ENCODE peak calls at places on chromosomes 11 and 22, in ten cellular contexts. One of them, this sample, is unnamed.
A peak's percentile ranks its signal among the peaks of the same experiment; 100 is the strongest.

GRCh38 chr11:128492461-128492860 is 94.9 kb downstream of the ETS1 start:
- DNase-seq in GM23338: no peak
- DNase-seq in astrocyte of the spinal cord: no peak
- DNase-seq in Calu3: no peak
- DNase-seq in nephron progenitor cell: no peak
- DNase-seq in GM06990: no peak
- DNase-seq in A549: no peak
- DNase-seq in left ventricle myocardium inferior: no peak
- DNase-seq in neural crest cell: no peak
- DNase-seq in RWPE1: peak; percentile 39
- DNase-seq in this sample: peak; percentile 80

GRCh38 chr22:32868928-32869327 is 67.4 kb downstream of the TIMP3 start:
- DNase-seq in GM23338: no peak
- DNase-seq in astrocyte of the spinal cord: no peak
- DNase-seq in Calu3: no peak
- DNase-seq in nephron progenitor cell: no peak
- DNase-seq in GM06990: no peak
- DNase-seq in A549: no peak
- DNase-seq in left ventricle myocardium inferior: no peak
- DNase-seq in neural crest cell: no peak
- DNase-seq in RWPE1: no peak
- DNase-seq in this sample: no peak

GRCh38 chr11:118911880-118912741 is 13.6 kb downstream of the BCL9L start:
- DNase-seq in GM23338: peak; percentile 99
- DNase-seq in astrocyte of the spinal cord: peak; percentile 93
- DNase-seq in Calu3: peak; percentile 86
- DNase-seq in nephron progenitor cell: peak; percentile 69
- DNase-seq in GM06990: peak; percentile 46
- DNase-seq in A549: peak; percentile 94
- DNase-seq in left ventricle myocardium inferior: peak; percentile 77
- DNase-seq in neural crest cell: no peak
- DNase-seq in RWPE1: peak; percentile 87
- DNase-seq in this sample: peak; percentile 88

GRCh38 chr11:16778286-16778685 is 39.8 kb downstream of the C11orf58 start:
- DNase-seq in GM23338: no peak
- DNase-seq in astrocyte of the spinal cord: no peak
- DNase-seq in Calu3: no peak
- DNase-seq in nephron progenitor cell: no peak
- DNase-seq in GM06990: no peak
- DNase-seq in A549: no peak
- DNase-seq in left ventricle myocardium inferior: no peak
- DNase-seq in neural crest cell: no peak
- DNase-seq in RWPE1: no peak
- DNase-seq in this sample: no peak

GRCh38 chr11:106770489-106771100 is 247.7 kb downstream of the GUCY1A2 start:
- DNase-seq in GM23338: no peak
- DNase-seq in astrocyte of the spinal cord: no peak
- DNase-seq in Calu3: no peak
- DNase-seq in nephron progenitor cell: no peak
- DNase-seq in GM06990: no peak
- DNase-seq in A549: no peak
- DNase-seq in left ventricle myocardium inferior: no peak
- DNase-seq in neural crest cell: no peak
- DNase-seq in RWPE1: no peak
- DNase-seq in this sample: peak; percentile 52

GRCh38 chr22:35172452-35172851 is 84.8 kb upstream of the HMGXB4 start:
- DNase-seq in GM23338: no peak
- DNase-seq in astrocyte of the spinal cord: no peak
- DNase-seq in Calu3: no peak
- DNase-seq in nephron progenitor cell: no peak
- DNase-seq in GM06990: no peak
- DNase-seq in A549: no peak
- DNase-seq in left ventricle myocardium inferior: no peak
- DNase-seq in neural crest cell: no peak
- DNase-seq in RWPE1: no peak
- DNase-seq in this sample: no peak

GRCh38 chr11:28911829-28912228 is 803.6 kb downstream of the METTL15 start:
- DNase-seq in GM23338: no peak
- DNase-seq in astrocyte of the spinal cord: no peak
- DNase-seq in Calu3: no peak
- DNase-seq in nephron progenitor cell: no peak
- DNase-seq in GM06990: no peak
- DNase-seq in A549: no peak
- DNase-seq in left ventricle myocardium inferior: no peak
- DNase-seq in neural crest cell: no peak
- DNase-seq in RWPE1: no peak
- DNase-seq in this sample: no peak

GRCh38 chr22:36532466-36532865 is 3.5 kb upstream of the EIF3D start:
- DNase-seq in GM23338: no peak
- DNase-seq in astrocyte of the spinal cord: no peak
- DNase-seq in Calu3: no peak
- DNase-seq in nephron progenitor cell: no peak
- DNase-seq in GM06990: no peak
- DNase-seq in A549: no peak
- DNase-seq in left ventricle myocardium inferior: no peak
- DNase-seq in neural crest cell: no peak
- DNase-seq in RWPE1: no peak
- DNase-seq in this sample: no peak

GRCh38 chr11:75576017-75576416 is 14.0 kb downstream of the SERPINH1 start:
- DNase-seq in GM23338: no peak
- DNase-seq in astrocyte of the spinal cord: no peak
- DNase-seq in Calu3: no peak
- DNase-seq in nephron progenitor cell: no peak
- DNase-seq in GM06990: no peak
- DNase-seq in A549: no peak
- DNase-seq in left ventricle myocardium inferior: no peak
- DNase-seq in neural crest cell: no peak
- DNase-seq in RWPE1: no peak
- DNase-seq in this sample: no peak

GRCh38 chr11:121645596-121645995 is 192.8 kb upstream of the SORL1-AS1 start:
- DNase-seq in GM23338: no peak
- DNase-seq in astrocyte of the spinal cord: no peak
- DNase-seq in Calu3: no peak
- DNase-seq in nephron progenitor cell: no peak
- DNase-seq in GM06990: no peak
- DNase-seq in A549: no peak
- DNase-seq in left ventricle myocardium inferior: no peak
- DNase-seq in neural crest cell: no peak
- DNase-seq in RWPE1: no peak
- DNase-seq in this sample: no peak

GRCh38 chr11:107882095-107882820 is 23.7 kb upstream of the SLC35F2 start:
- DNase-seq in GM23338: no peak
- DNase-seq in astrocyte of the spinal cord: no peak
- DNase-seq in Calu3: no peak
- DNase-seq in nephron progenitor cell: no peak
- DNase-seq in GM06990: no peak
- DNase-seq in A549: no peak
- DNase-seq in left ventricle myocardium inferior: no peak
- DNase-seq in neural crest cell: no peak
- DNase-seq in RWPE1: no peak
- DNase-seq in this sample: no peak

GRCh38 chr22:35154937-35155387 is 89.0 kb downstream of the ISX start:
- DNase-seq in GM23338: peak; percentile 96
- DNase-seq in astrocyte of the spinal cord: peak; percentile 38
- DNase-seq in Calu3: peak; percentile 82
- DNase-seq in nephron progenitor cell: peak; percentile 72
- DNase-seq in GM06990: no peak
- DNase-seq in A549: peak; percentile 64
- DNase-seq in left ventricle myocardium inferior: peak; percentile 26
- DNase-seq in neural crest cell: peak; percentile 60
- DNase-seq in RWPE1: peak; percentile 39
- DNase-seq in this sample: peak; percentile 44

GRCh38 chr11:19800162-19800561 is 87.5 kb downstream of the NAV2 start:
- DNase-seq in GM23338: peak; percentile 60
- DNase-seq in astrocyte of the spinal cord: no peak
- DNase-seq in Calu3: no peak
- DNase-seq in nephron progenitor cell: no peak
- DNase-seq in GM06990: no peak
- DNase-seq in A549: no peak
- DNase-seq in left ventricle myocardium inferior: no peak
- DNase-seq in neural crest cell: no peak
- DNase-seq in RWPE1: no peak
- DNase-seq in this sample: no peak

GRCh38 chr11:40722179-40722795 is 737.2 kb downstream of the LRRC4C start:
- DNase-seq in GM23338: peak; percentile 78
- DNase-seq in astrocyte of the spinal cord: peak; percentile 12
- DNase-seq in Calu3: no peak
- DNase-seq in nephron progenitor cell: peak; percentile 38
- DNase-seq in GM06990: no peak
- DNase-seq in A549: peak; percentile 51
- DNase-seq in left ventricle myocardium inferior: no peak
- DNase-seq in neural crest cell: peak; percentile 49
- DNase-seq in RWPE1: peak; percentile 26
- DNase-seq in this sample: peak; percentile 2

GRCh38 chr22:34814260-34814659 is 251.7 kb upstream of the ISX start:
- DNase-seq in GM23338: no peak
- DNase-seq in astrocyte of the spinal cord: peak; percentile 10
- DNase-seq in Calu3: no peak
- DNase-seq in nephron progenitor cell: no peak
- DNase-seq in GM06990: no peak
- DNase-seq in A549: no peak
- DNase-seq in left ventricle myocardium inferior: no peak
- DNase-seq in neural crest cell: no peak
- DNase-seq in RWPE1: no peak
- DNase-seq in this sample: no peak

GRCh38 chr11:15525582-15525981 is 410.9 kb downstream of the INSC start:
- DNase-seq in GM23338: no peak
- DNase-seq in astrocyte of the spinal cord: no peak
- DNase-seq in Calu3: no peak
- DNase-seq in nephron progenitor cell: no peak
- DNase-seq in GM06990: no peak
- DNase-seq in A549: no peak
- DNase-seq in left ventricle myocardium inferior: no peak
- DNase-seq in neural crest cell: no peak
- DNase-seq in RWPE1: no peak
- DNase-seq in this sample: no peak

GRCh38 chr11:76835928-76836612 is 24.6 kb upstream of the ACER3 start:
- DNase-seq in GM23338: no peak
- DNase-seq in astrocyte of the spinal cord: peak; percentile 58
- DNase-seq in Calu3: peak; percentile 17
- DNase-seq in nephron progenitor cell: no peak
- DNase-seq in GM06990: no peak
- DNase-seq in A549: peak; percentile 64
- DNase-seq in left ventricle myocardium inferior: peak; percentile 33
- DNase-seq in neural crest cell: no peak
- DNase-seq in RWPE1: peak; percentile 30
- DNase-seq in this sample: peak; percentile 86

GRCh38 chr22:39068033-39068785 is 8.9 kb upstream of the APOBEC3G start:
- DNase-seq in GM23338: no peak
- DNase-seq in astrocyte of the spinal cord: no peak
- DNase-seq in Calu3: no peak
- DNase-seq in nephron progenitor cell: no peak
- DNase-seq in GM06990: no peak
- DNase-seq in A549: no peak
- DNase-seq in left ventricle myocardium inferior: no peak
- DNase-seq in neural crest cell: no peak
- DNase-seq in RWPE1: no peak
- DNase-seq in this sample: no peak
- TF ChIP-seq CTCF in GM23338: peak; percentile 43
- TF ChIP-seq CTCF in astrocyte of the spinal cord: no peak
- TF ChIP-seq CTCF in Calu3: no peak
- TF ChIP-seq CTCF in nephron progenitor cell: peak; percentile 6
- TF ChIP-seq CTCF in GM06990: peak; percentile 51
- TF ChIP-seq CTCF in A549: no peak
- TF ChIP-seq CTCF in left ventricle myocardium inferior: no peak
- TF ChIP-seq CTCF in neural crest cell: peak; percentile 39
- TF ChIP-seq CTCF in RWPE1: no peak
- TF ChIP-seq CTCF in this sample: no peak

GRCh38 chr11:1310772-1311468 is 1.5 kb upstream of the TOLLIP start:
- DNase-seq in GM23338: no peak
- DNase-seq in astrocyte of the spinal cord: no peak
- DNase-seq in Calu3: peak; percentile 62
- DNase-seq in nephron progenitor cell: no peak
- DNase-seq in GM06990: peak; percentile 66
- DNase-seq in A549: no peak
- DNase-seq in left ventricle myocardium inferior: no peak
- DNase-seq in neural crest cell: no peak
- DNase-seq in RWPE1: no peak
- DNase-seq in this sample: no peak
- TF ChIP-seq CTCF in GM23338: no peak
- TF ChIP-seq CTCF in astrocyte of the spinal cord: no peak
- TF ChIP-seq CTCF in Calu3: peak; percentile 24
- TF ChIP-seq CTCF in nephron progenitor cell: no peak
- TF ChIP-seq CTCF in GM06990: no peak
- TF ChIP-seq CTCF in A549: no peak
- TF ChIP-seq CTCF in left ventricle myocardium inferior: no peak
- TF ChIP-seq CTCF in neural crest cell: no peak
- TF ChIP-seq CTCF in RWPE1: no peak
- TF ChIP-seq CTCF in this sample: no peak

GRCh38 chr11:98056945-98057344 is 963.8 kb upstream of the CNTN5 start:
- DNase-seq in GM23338: no peak
- DNase-seq in astrocyte of the spinal cord: no peak
- DNase-seq in Calu3: no peak
- DNase-seq in nephron progenitor cell: no peak
- DNase-seq in GM06990: no peak
- DNase-seq in A549: no peak
- DNase-seq in left ventricle myocardium inferior: no peak
- DNase-seq in neural crest cell: no peak
- DNase-seq in RWPE1: no peak
- DNase-seq in this sample: no peak
- TF ChIP-seq CTCF in GM23338: no peak
- TF ChIP-seq CTCF in astrocyte of the spinal cord: no peak
- TF ChIP-seq CTCF in Calu3: no peak
- TF ChIP-seq CTCF in nephron progenitor cell: no peak
- TF ChIP-seq CTCF in GM06990: no peak
- TF ChIP-seq CTCF in A549: no peak
- TF ChIP-seq CTCF in left ventricle myocardium inferior: no peak
- TF ChIP-seq CTCF in neural crest cell: no peak
- TF ChIP-seq CTCF in RWPE1: no peak
- TF ChIP-seq CTCF in this sample: no peak

DNA sequence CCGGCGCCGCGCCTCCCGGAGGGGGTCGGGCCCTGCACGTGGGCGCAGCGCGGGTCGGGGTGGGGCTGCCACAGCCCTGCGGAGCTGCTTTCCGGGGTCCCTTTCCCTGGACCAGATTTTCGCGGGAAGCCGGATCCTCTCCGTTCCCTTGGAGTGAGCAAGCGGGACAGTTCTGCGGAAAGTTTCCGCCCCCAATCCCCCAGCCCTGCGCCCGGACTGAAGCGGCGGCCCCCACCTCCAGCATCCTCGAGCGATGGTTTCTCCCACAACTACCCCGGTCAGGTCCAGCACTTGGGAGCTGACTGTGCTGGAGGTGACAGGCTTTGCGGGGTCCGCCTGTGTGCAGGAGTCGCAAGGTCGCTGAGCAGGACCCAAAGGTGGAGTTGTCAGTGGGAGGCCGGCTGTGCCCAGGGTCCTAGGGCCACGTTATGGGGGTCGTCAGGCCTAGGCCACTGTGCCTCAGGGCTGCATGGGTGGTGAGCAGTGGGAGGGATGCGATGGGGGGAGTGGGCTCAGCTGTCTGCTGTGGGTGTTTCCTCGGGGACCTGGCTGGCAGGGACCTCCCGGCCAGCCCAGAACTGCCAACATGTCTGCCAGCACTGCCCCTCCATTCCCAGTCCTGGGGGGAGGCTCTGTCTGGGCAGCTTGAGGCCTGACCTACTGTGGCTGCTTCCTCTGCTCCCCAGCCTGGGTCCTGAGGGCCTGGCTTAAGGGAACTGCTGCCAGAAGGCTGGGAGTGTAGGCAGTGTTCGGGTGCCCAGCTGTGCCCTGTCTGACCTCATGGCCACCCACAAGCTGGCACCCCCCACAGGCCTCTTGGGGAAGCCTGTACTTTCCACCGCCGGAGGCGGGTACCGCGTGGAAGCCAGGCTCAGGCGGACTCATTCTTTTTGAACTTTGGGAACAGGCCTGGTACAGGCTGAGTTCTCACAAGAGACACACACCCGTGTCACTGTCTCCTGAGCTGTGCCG is 726 bp downstream of the ST3GAL4 start:
- DNase-seq in GM23338: peak; percentile 57
- DNase-seq in astrocyte of the spinal cord: no peak
- DNase-seq in Calu3: no peak
- DNase-seq in nephron progenitor cell: no peak
- DNase-seq in GM06990: peak; percentile 22
- DNase-seq in A549: no peak
- DNase-seq in left ventricle myocardium inferior: peak; percentile 55
- DNase-seq in neural crest cell: no peak
- DNase-seq in RWPE1: peak; percentile 25
- DNase-seq in this sample: peak; percentile 33
- TF ChIP-seq CTCF in GM23338: no peak
- TF ChIP-seq CTCF in astrocyte of the spinal cord: no peak
- TF ChIP-seq CTCF in Calu3: no peak
- TF ChIP-seq CTCF in nephron progenitor cell: no peak
- TF ChIP-seq CTCF in GM06990: no peak
- TF ChIP-seq CTCF in A549: no peak
- TF ChIP-seq CTCF in left ventricle myocardium inferior: no peak
- TF ChIP-seq CTCF in neural crest cell: no peak
- TF ChIP-seq CTCF in RWPE1: no peak
- TF ChIP-seq CTCF in this sample: no peak

This sample was measured in fibroblast of mammary gland.